ENCODE peak calls at places on chromosomes 16 and 17, in four cellular contexts. F is kidney tubule cell; V is stimulated activated naive CD8-positive, alpha-beta T cell treated with anti-CD3 and anti-CD28 coated beads, Interleukin-15, amount 100 ng/mL, for 72 hours; J is NCI-H1930. R is an unnamed sample.

GRCh38 chr17:44197980-44198720 is 1.5 kb downstream of the ATXN7L3 start:
- DNase-seq in F (no peak), V (peak), J (no peak), R (peak)

GRCh38 chr16:17416461-17417221 is 54.1 kb downstream of the XYLT1 start:
- DNase-seq in F (peak), V (peak), J (no peak), R (no peak)

GRCh38 chr16:24514096-24514495 is 25.3 kb upstream of the RBBP6 start:
- DNase-seq in F (no peak), V (no peak), J (no peak), R (no peak)

GRCh38 chr17:66767164-66767933 is 67.6 kb upstream of the CACNG5 start:
- DNase-seq in F (no peak), V (no peak), J (no peak), R (no peak)

GRCh38 chr16:4499196-4499555 is 23.0 kb downstream of the HMOX2 start:
- DNase-seq in F (no peak), V (no peak), J (no peak), R (no peak)

GRCh38 chr17:30290696-30291570 is 811 bp downstream of the BLMH start:
- DNase-seq in F (peak), V (peak), J (no peak), R (no peak)

GRCh38 chr17:68461589-68461988 is 4.3 kb upstream of the WIPI1 start:
- DNase-seq in F (no peak), V (peak), J (no peak), R (no peak)

GRCh38 chr17:77905766-77906165 is 52.7 kb upstream of the TNRC6C start:
- DNase-seq in F (no peak), V (no peak), J (no peak), R (no peak)

GRCh38 chr17:77592503-77592902 is 366.0 kb upstream of the TNRC6C start:
- DNase-seq in F (no peak), V (no peak), J (no peak), R (no peak)

GRCh38 chr17:45170976-45171337 is 9.3 kb downstream of the HEXIM2 start:
- DNase-seq in F (peak), V (no peak), J (no peak), R (peak)

GRCh38 chr17:6147054-6147453 is 76.9 kb downstream of the WSCD1 start:
- DNase-seq in F (no peak), V (no peak), J (no peak), R (no peak)

GRCh38 chr17:46958192-46958591 is 20.9 kb downstream of the RPRML start:
- DNase-seq in F (no peak), V (no peak), J (no peak), R (no peak)

GRCh38 chr17:16480995-16481394 is 11.0 kb downstream of the LRRC75A start:
- DNase-seq in F (no peak), V (no peak), J (no peak), R (no peak)

GRCh38 chr17:39208893-39209292 is 8.8 kb downstream of the RPL19 start:
- DNase-seq in F (no peak), V (no peak), J (no peak), R (no peak)

GRCh38 chr17:1994707-1995106 is 30.4 kb downstream of the RTN4RL1 start:
- DNase-seq in F (no peak), V (no peak), J (no peak), R (no peak)

GRCh38 chr17:32396343-32396742 is 46.4 kb downstream of the ZNF207 start:
- DNase-seq in F (no peak), V (no peak), J (no peak), R (no peak)

GRCh38 chr16:1691956-1692355 is 13.9 kb downstream of the JPT2 start:
- DNase-seq in F (peak), V (no peak), J (no peak), R (no peak)

GRCh38 chr17:35257080-35257701 is 14.3 kb downstream of the SLFN5 start:
- DNase-seq in F (peak), V (no peak), J (no peak), R (peak)

GRCh38 chr17:28928061-28928460 is 23.3 kb downstream of the PHF12 start:
- DNase-seq in F (peak), V (no peak), J (no peak), R (no peak)

R was measured in HCT116.